ENCODE peak calls at places on chromosomes 13 and 19, in six cellular contexts. W is colonic mucosa; B is aorta; I is AG04450; T is right lobe of liver; N is CD8-positive, alpha-beta T cell. G is an unnamed sample.

GRCh38 chr19:21603431-21604153 is 98.2 kb downstream of the ZNF429 start:
- DNase-seq in W (no peak), B (no peak), I (no peak), T (no peak), N (no peak), G (no peak)

GRCh38 chr13:107035778-107036177 is 467.8 kb upstream of the ARGLU1 start:
- DNase-seq in W (no peak), B (no peak), I (peak; percentile 79), T (no peak), N (no peak), G (no peak)

GRCh38 chr19:46031781-46032596 is 8.8 kb downstream of the IGFL4 start:
- DNase-seq in W (no peak), B (no peak), I (no peak), T (no peak), N (no peak), G (no peak)

GRCh38 chr19:38792250-38793111 is 3.5 kb downstream of the LGALS7B start:
- DNase-seq in W (peak; percentile 69), B (peak; percentile 54), I (no peak), T (peak; percentile 60), N (peak; percentile 43), G (peak; percentile 90)

GRCh38 chr13:32824671-32825070 is 191.6 kb upstream of the KL start:
- DNase-seq in W (no peak), B (no peak), I (peak; percentile 67), T (no peak), N (no peak), G (no peak)

GRCh38 chr19:28915737-28916460 is 297.1 kb downstream of the UQCRFS1 start:
- DNase-seq in W (no peak), B (no peak), I (no peak), T (no peak), N (no peak), G (no peak)

GRCh38 chr13:95704510-95704909 is 27.6 kb downstream of the DNAJC3 start:
- DNase-seq in W (no peak), B (no peak), I (no peak), T (no peak), N (no peak), G (no peak)

GRCh38 chr13:113184568-113185440 is 23.7 kb downstream of the PCID2 start:
- DNase-seq in W (no peak), B (no peak), I (no peak), T (no peak), N (peak; percentile 47), G (peak; percentile 59)

GRCh38 chr19:17109962-17110598 is 34.5 kb downstream of the MYO9B start:
- DNase-seq in W (peak; percentile 53), B (peak; percentile 93), I (no peak), T (peak; percentile 80), N (peak; percentile 25), G (peak; percentile 90)

GRCh38 chr13:20049558-20050473 is 91.3 kb downstream of the ZMYM2 start:
- DNase-seq in W (no peak), B (no peak), I (no peak), T (no peak), N (no peak), G (no peak)

GRCh38 chr13:110323172-110323851 is 16.2 kb downstream of the COL4A2 start:
- DNase-seq in W (no peak), B (no peak), I (peak; percentile 81), T (no peak), N (no peak), G (no peak)

GRCh38 chr13:101880581-101880980 is 428.1 kb downstream of the ITGBL1 start:
- DNase-seq in W (no peak), B (no peak), I (no peak), T (no peak), N (no peak), G (no peak)

GRCh38 chr13:33931397-33931987 is 113.5 kb downstream of the RFC3 start:
- DNase-seq in W (no peak), B (no peak), I (no peak), T (no peak), N (no peak), G (no peak)

GRCh38 chr19:17184381-17184841 is 30.7 kb upstream of the USE1 start:
- DNase-seq in W (no peak), B (no peak), I (no peak), T (no peak), N (peak; percentile 66), G (no peak)

GRCh38 chr19:38691938-38692457 is 44.5 kb downstream of the ACTN4 start:
- DNase-seq in W (no peak), B (peak; percentile 93), I (peak; percentile 55), T (no peak), N (no peak), G (no peak)

GRCh38 chr13:35210234-35210633 is 266.3 kb downstream of the MAB21L1 start:
- DNase-seq in W (no peak), B (no peak), I (no peak), T (no peak), N (no peak), G (no peak)

GRCh38 chr19:12885749-12886706 is 973 bp downstream of the KLF1 start:
- DNase-seq in W (no peak), B (no peak), I (no peak), T (peak; percentile 63), N (no peak), G (no peak)

GRCh38 chr19:47305309-47305751 is 4.3 kb upstream of the C5AR1 start:
- DNase-seq in W (peak; percentile 75), B (peak; percentile 84), I (peak; percentile 78), T (peak; percentile 81), N (peak; percentile 68), G (peak; percentile 74)

GRCh38 chr13:31201341-31202024 is 1.7 kb downstream of the B3GLCT start:
- DNase-seq in W (no peak), B (no peak), I (no peak), T (no peak), N (no peak), G (no peak)

GRCh38 chr19:34273121-34273845 is 18.9 kb downstream of the GARRE1 start:
- DNase-seq in W (no peak), B (no peak), I (no peak), T (no peak), N (no peak), G (no peak)

GRCh38 chr19:12365094-12365371 is 450 bp downstream of the ZNF442 start:
- DNase-seq in W (no peak), B (no peak), I (no peak), T (no peak), N (peak; percentile 9), G (peak; percentile 25)

GRCh38 chr13:91351980-91352379 is 4.5 kb downstream of the MIR17HG start:
- DNase-seq in W (no peak), B (no peak), I (no peak), T (no peak), N (no peak), G (no peak)

GRCh38 chr13:91351123-91351522 is 3.6 kb downstream of the MIR17HG start:
- DNase-seq in W (no peak), B (no peak), I (no peak), T (no peak), N (no peak), G (no peak)

GRCh38 chr13:91347996-91348905 is 764 bp downstream of the MIR17HG start:
- DNase-seq in W (peak; percentile 51), B (peak; percentile 66), I (no peak), T (peak; percentile 74), N (peak; percentile 72), G (peak; percentile 94)

GRCh38 chr13:91348906-91349435 is 1.5 kb downstream of the MIR17HG start:
- DNase-seq in W (peak; percentile 95), B (peak; percentile 95), I (peak; percentile 49), T (peak; percentile 94), N (peak; percentile 96), G (peak; percentile 94)

GRCh38 chr13:91349992-91350911 is 2.8 kb downstream of the MIR17HG start:
- DNase-seq in W (no peak), B (no peak), I (no peak), T (no peak), N (no peak), G (no peak)
- H3K4me3 ChIP-seq in W (no peak overlapping the region), B (no peak overlapping the region), I (peak overlapping the region; percentile 76), T (no peak overlapping the region), N (no peak overlapping the region), G (peak overlapping the region; percentile 86)

GRCh38 chr19:8108560-8109445 is 40.6 kb downstream of the FBN3 start:
- DNase-seq in W (no peak), B (no peak), I (no peak), T (no peak), N (no peak), G (no peak)

GRCh38 chr19:8101311-8101710 is 48.1 kb downstream of the FBN3 start:
- DNase-seq in W (no peak), B (no peak), I (no peak), T (peak; percentile 14), N (no peak), G (no peak)

GRCh38 chr19:8107301-8107903 is 42.0 kb downstream of the FBN3 start:
- DNase-seq in W (no peak), B (no peak), I (no peak), T (no peak), N (no peak), G (no peak)

GRCh38 chr19:8109455-8109854 is 39.9 kb downstream of the FBN3 start:
- DNase-seq in W (no peak), B (no peak), I (no peak), T (no peak), N (no peak), G (no peak)

DNA sequence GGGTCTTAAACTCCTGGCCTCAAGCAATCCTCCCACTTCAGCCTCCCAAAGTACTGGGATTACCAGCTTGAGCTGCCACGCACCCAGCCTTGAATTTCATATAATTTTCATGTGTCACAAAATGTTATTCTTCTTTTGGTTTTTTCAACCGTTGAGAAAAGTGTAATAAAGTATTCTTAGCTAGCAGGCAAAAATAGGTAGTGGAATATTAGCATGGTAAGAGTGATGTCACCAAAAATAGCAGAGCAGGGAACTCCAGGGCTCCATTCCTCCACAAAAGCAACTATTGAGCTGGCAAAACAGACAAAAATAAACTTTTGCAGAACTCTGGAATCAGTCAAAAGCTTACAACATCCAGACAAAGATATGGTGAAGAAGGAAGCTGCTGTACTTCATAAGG is 43.9 kb downstream of the FBN3 start:
- DNase-seq in W (no peak), B (no peak), I (no peak), T (no peak), N (no peak), G (no peak)
- H3K27me3 ChIP-seq in W (no peaks in the 10 kb centered on the region), B (no peaks in the 10 kb centered on the region), I (no peaks in the 10 kb centered on the region), T (no peaks in the 10 kb centered on the region), N (no peaks in the 10 kb centered on the region), G (no peaks in the 10 kb centered on the region)

GRCh38 chr13:114283581-114283980 is 2.2 kb downstream of the UPF3A start:
- DNase-seq in W (no peak), B (no peak), I (no peak), T (no peak), N (no peak), G (no peak)
- H3K4me3 ChIP-seq in W (no peak overlapping the region), B (no peak overlapping the region), I (no peak overlapping the region), T (no peak overlapping the region), N (no peak overlapping the region), G (no peak overlapping the region)

GRCh38 chr19:30222428-30222873 is 149.7 kb upstream of the ZNF536 start:
- DNase-seq in W (no peak), B (no peak), I (no peak), T (no peak), N (no peak), G (no peak)
- H3K27me3 ChIP-seq in W (peaks cover 50% of the 10 kb centered on the region), B (peaks cover 3% of the 10 kb centered on the region), I (peaks cover 30% of the 10 kb centered on the region), T (peaks cover 4% of the 10 kb centered on the region), N (peaks cover 16% of the 10 kb centered on the region), G (peaks cover 39% of the 10 kb centered on the region)